ENCODE peak calls at places on chromosomes 11 and 22, in seven cellular contexts. One of them, this sample, is unnamed.

GRCh38 chr22:42803454-42803853 is 53.6 kb downstream of the ARFGAP3 start:
- DNase-seq in HCT116: no peak
- DNase-seq in H1: no peak
- DNase-seq in SK-N-SH: peak; percentile 63
- DNase-seq in GM12878: no peak
- DNase-seq in HepG2: no peak
- DNase-seq in T47D: no peak
- DNase-seq in this sample: no peak

GRCh38 chr11:121255473-121256125 is 37.0 kb upstream of the SC5D start:
- DNase-seq in HCT116: no peak
- DNase-seq in H1: no peak
- DNase-seq in SK-N-SH: no peak
- DNase-seq in GM12878: no peak
- DNase-seq in HepG2: no peak
- DNase-seq in T47D: no peak
- DNase-seq in this sample: no peak

GRCh38 chr11:45651156-45651555 is 14.3 kb downstream of the CHST1 start:
- DNase-seq in HCT116: no peak
- DNase-seq in H1: no peak
- DNase-seq in SK-N-SH: no peak
- DNase-seq in GM12878: no peak
- DNase-seq in HepG2: no peak
- DNase-seq in T47D: no peak
- DNase-seq in this sample: no peak

GRCh38 chr22:17268501-17269223 is 49.4 kb upstream of the ADA2 start:
- DNase-seq in HCT116: no peak
- DNase-seq in H1: no peak
- DNase-seq in SK-N-SH: no peak
- DNase-seq in GM12878: no peak
- DNase-seq in HepG2: no peak
- DNase-seq in T47D: no peak
- DNase-seq in this sample: peak; percentile 65

GRCh38 chr11:120547301-120547700 is 35.8 kb downstream of the GRIK4 start:
- DNase-seq in HCT116: no peak
- DNase-seq in H1: no peak
- DNase-seq in SK-N-SH: no peak
- DNase-seq in GM12878: no peak
- DNase-seq in HepG2: no peak
- DNase-seq in T47D: no peak
- DNase-seq in this sample: no peak

GRCh38 chr11:29334781-29335140 is 682.1 kb downstream of the KCNA4 start:
- DNase-seq in HCT116: no peak
- DNase-seq in H1: no peak
- DNase-seq in SK-N-SH: no peak
- DNase-seq in GM12878: no peak
- DNase-seq in HepG2: no peak
- DNase-seq in T47D: no peak
- DNase-seq in this sample: no peak

GRCh38 chr11:93567406-93567819 is 24.2 kb upstream of the SMCO4 start:
- DNase-seq in HCT116: no peak
- DNase-seq in H1: no peak
- DNase-seq in SK-N-SH: no peak
- DNase-seq in GM12878: no peak
- DNase-seq in HepG2: no peak
- DNase-seq in T47D: no peak
- DNase-seq in this sample: no peak

GRCh38 chr22:33000342-33001280 is 57.6 kb downstream of the SYN3 start:
- DNase-seq in HCT116: no peak
- DNase-seq in H1: peak; percentile 74
- DNase-seq in SK-N-SH: peak; percentile 82
- DNase-seq in GM12878: no peak
- DNase-seq in HepG2: peak; percentile 15
- DNase-seq in T47D: no peak
- DNase-seq in this sample: peak; percentile 37

GRCh38 chr22:19110064-19110458 is 12.2 kb downstream of the DGCR2 start:
- DNase-seq in HCT116: no peak
- DNase-seq in H1: no peak
- DNase-seq in SK-N-SH: no peak
- DNase-seq in GM12878: no peak
- DNase-seq in HepG2: no peak
- DNase-seq in T47D: no peak
- DNase-seq in this sample: peak; percentile 66

GRCh38 chr11:71325418-71326327 is 73.3 kb upstream of the SHANK2 start:
- DNase-seq in HCT116: no peak
- DNase-seq in H1: no peak
- DNase-seq in SK-N-SH: no peak
- DNase-seq in GM12878: no peak
- DNase-seq in HepG2: no peak
- DNase-seq in T47D: no peak
- DNase-seq in this sample: no peak

GRCh38 chr11:71329731-71330130 is 77.4 kb upstream of the SHANK2 start:
- DNase-seq in HCT116: no peak
- DNase-seq in H1: no peak
- DNase-seq in SK-N-SH: no peak
- DNase-seq in GM12878: no peak
- DNase-seq in HepG2: no peak
- DNase-seq in T47D: no peak
- DNase-seq in this sample: no peak

GRCh38 chr11:71326328-71326940 is 74.1 kb upstream of the SHANK2 start:
- DNase-seq in HCT116: no peak
- DNase-seq in H1: no peak
- DNase-seq in SK-N-SH: no peak
- DNase-seq in GM12878: no peak
- DNase-seq in HepG2: no peak
- DNase-seq in T47D: no peak
- DNase-seq in this sample: no peak

GRCh38 chr11:71329165-71329510 is 76.8 kb upstream of the SHANK2 start:
- DNase-seq in HCT116: no peak
- DNase-seq in H1: no peak
- DNase-seq in SK-N-SH: no peak
- DNase-seq in GM12878: no peak
- DNase-seq in HepG2: no peak
- DNase-seq in T47D: no peak
- DNase-seq in this sample: no peak

GRCh38 chr11:71327156-71328085 is 75.0 kb upstream of the SHANK2 start:
- DNase-seq in HCT116: no peak
- DNase-seq in H1: no peak
- DNase-seq in SK-N-SH: no peak
- DNase-seq in GM12878: no peak
- DNase-seq in HepG2: no peak
- DNase-seq in T47D: no peak
- DNase-seq in this sample: no peak
- TF ChIP-seq JUND in HCT116: no peak
- TF ChIP-seq JUND in H1: no peak
- TF ChIP-seq JUND in SK-N-SH: no peak
- TF ChIP-seq JUND in GM12878: no peak
- TF ChIP-seq JUND in HepG2: no peak
- TF ChIP-seq JUND in T47D: no peak
- TF ChIP-seq JUND in this sample: no peak

DNA sequence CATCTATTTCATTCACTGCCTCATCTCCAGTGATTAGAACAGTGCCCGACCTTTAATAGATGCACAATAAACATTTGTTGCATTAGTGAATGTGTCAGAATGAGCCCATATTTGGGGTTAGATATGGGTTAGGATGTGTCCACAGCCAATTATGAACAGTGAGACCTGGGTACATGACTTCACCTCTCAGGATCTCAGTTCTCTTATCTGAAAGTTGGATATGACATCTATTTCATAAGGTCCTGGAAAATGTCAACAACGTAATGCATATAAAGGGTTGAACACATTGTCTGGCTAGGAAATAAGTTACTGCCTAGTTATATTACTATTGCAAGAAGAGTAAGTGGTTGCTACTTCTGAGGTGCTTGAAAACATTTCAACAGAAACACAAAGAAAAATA is 79.7 kb upstream of the LDLRAD3 start:
- DNase-seq in HCT116: no peak
- DNase-seq in H1: no peak
- DNase-seq in SK-N-SH: no peak
- DNase-seq in GM12878: no peak
- DNase-seq in HepG2: no peak
- DNase-seq in T47D: no peak
- DNase-seq in this sample: no peak
- TF ChIP-seq JUND in HCT116: no peak
- TF ChIP-seq JUND in H1: no peak
- TF ChIP-seq JUND in SK-N-SH: no peak
- TF ChIP-seq JUND in GM12878: no peak
- TF ChIP-seq JUND in HepG2: no peak
- TF ChIP-seq JUND in T47D: no peak
- TF ChIP-seq JUND in this sample: no peak

GRCh38 chr11:59186130-59186594 is 14.2 kb downstream of the DTX4 start:
- DNase-seq in HCT116: peak; percentile 57
- DNase-seq in H1: no peak
- DNase-seq in SK-N-SH: peak; percentile 68
- DNase-seq in GM12878: no peak
- DNase-seq in HepG2: peak; percentile 50
- DNase-seq in T47D: no peak
- DNase-seq in this sample: peak; percentile 66
- TF ChIP-seq JUND in HCT116: no peak
- TF ChIP-seq JUND in H1: no peak
- TF ChIP-seq JUND in SK-N-SH: no peak
- TF ChIP-seq JUND in GM12878: no peak
- TF ChIP-seq JUND in HepG2: no peak
- TF ChIP-seq JUND in T47D: no peak
- TF ChIP-seq JUND in this sample: no peak

GRCh38 chr11:113901141-113901540 is 3.5 kb upstream of the HTR3B start:
- DNase-seq in HCT116: no peak
- DNase-seq in H1: no peak
- DNase-seq in SK-N-SH: no peak
- DNase-seq in GM12878: no peak
- DNase-seq in HepG2: no peak
- DNase-seq in T47D: no peak
- DNase-seq in this sample: no peak

GRCh38 chr11:113894421-113894996 is 10.1 kb upstream of the HTR3B start:
- DNase-seq in HCT116: no peak
- DNase-seq in H1: no peak
- DNase-seq in SK-N-SH: no peak
- DNase-seq in GM12878: no peak
- DNase-seq in HepG2: no peak
- DNase-seq in T47D: no peak
- DNase-seq in this sample: no peak

GRCh38 chr11:113895367-113896155 is 9.0 kb upstream of the HTR3B start:
- DNase-seq in HCT116: no peak
- DNase-seq in H1: no peak
- DNase-seq in SK-N-SH: no peak
- DNase-seq in GM12878: no peak
- DNase-seq in HepG2: no peak
- DNase-seq in T47D: peak; percentile 55
- DNase-seq in this sample: no peak

DNA sequence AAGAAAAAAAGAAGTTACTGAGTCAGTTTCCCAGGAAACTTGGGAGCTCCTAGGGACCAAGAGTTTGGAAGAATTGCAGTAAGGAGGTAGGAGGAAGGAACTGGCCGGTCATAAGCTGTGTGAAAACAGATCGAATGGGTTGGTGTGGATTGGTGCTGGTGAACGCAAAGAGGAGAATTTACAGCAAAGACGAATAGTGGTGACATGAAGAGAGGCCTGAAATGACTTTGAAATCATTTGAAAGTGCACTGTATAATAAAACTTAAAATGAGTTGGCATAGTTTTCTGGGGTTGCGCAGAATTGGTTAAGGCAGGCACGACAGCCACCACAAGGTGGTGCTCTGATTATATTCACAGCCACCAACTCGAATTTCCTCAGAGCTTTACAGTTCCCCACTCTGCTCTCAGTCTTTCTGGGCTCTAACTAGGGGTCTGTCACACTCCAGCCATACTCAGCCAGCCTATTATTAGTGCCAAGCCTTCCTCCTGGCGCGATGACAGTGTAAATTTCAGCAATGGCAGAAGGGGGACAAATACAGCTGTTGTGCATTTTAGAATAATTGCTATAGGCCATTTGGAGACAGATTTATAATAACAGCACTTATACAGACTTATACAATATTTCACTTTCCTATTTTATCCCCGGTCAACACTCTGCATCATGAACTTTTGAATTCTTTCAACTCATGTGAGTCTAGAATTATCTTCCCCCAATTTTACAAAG is 8.3 kb upstream of the HTR3B start:
- DNase-seq in HCT116: peak; percentile 10
- DNase-seq in H1: no peak
- DNase-seq in SK-N-SH: peak; percentile 61
- DNase-seq in GM12878: no peak
- DNase-seq in HepG2: no peak
- DNase-seq in T47D: no peak
- DNase-seq in this sample: peak; percentile 47
- TF ChIP-seq JUND in HCT116: no peak
- TF ChIP-seq JUND in H1: no peak
- TF ChIP-seq JUND in SK-N-SH: no peak
- TF ChIP-seq JUND in GM12878: no peak
- TF ChIP-seq JUND in HepG2: no peak
- TF ChIP-seq JUND in T47D: no peak
- TF ChIP-seq JUND in this sample: no peak

GRCh38 chr11:34065505-34066203 is 14.1 kb downstream of the CAPRIN1 start:
- DNase-seq in HCT116: no peak
- DNase-seq in H1: no peak
- DNase-seq in SK-N-SH: no peak
- DNase-seq in GM12878: no peak
- DNase-seq in HepG2: no peak
- DNase-seq in T47D: no peak
- DNase-seq in this sample: no peak
- TF ChIP-seq JUND in HCT116: no peak
- TF ChIP-seq JUND in H1: no peak
- TF ChIP-seq JUND in SK-N-SH: no peak
- TF ChIP-seq JUND in GM12878: no peak
- TF ChIP-seq JUND in HepG2: no peak
- TF ChIP-seq JUND in T47D: no peak
- TF ChIP-seq JUND in this sample: no peak

GRCh38 chr11:12158926-12159325 is 48.5 kb downstream of the MICAL2 start:
- DNase-seq in HCT116: no peak
- DNase-seq in H1: no peak
- DNase-seq in SK-N-SH: no peak
- DNase-seq in GM12878: no peak
- DNase-seq in HepG2: no peak
- DNase-seq in T47D: no peak
- DNase-seq in this sample: peak; percentile 65
- TF ChIP-seq JUND in HCT116: no peak
- TF ChIP-seq JUND in H1: no peak
- TF ChIP-seq JUND in SK-N-SH: no peak
- TF ChIP-seq JUND in GM12878: no peak
- TF ChIP-seq JUND in HepG2: no peak
- TF ChIP-seq JUND in T47D: no peak
- TF ChIP-seq JUND in this sample: no peak